ENCODE peak calls at places on chromosomes 6 and 20, in six cellular contexts. T, I, D, K, S and B are unnamed samples.
A peak's percentile ranks its signal among the peaks of the same experiment; 100 is the strongest.

GRCh38 chr6:14642106-14642505 is 524.5 kb downstream of the CD83 start:
- ATAC-seq in T (no peak), I (no peak), D (no peak), K (no peak), S (no peak), B (no peak)

GRCh38 chr20:63834545-63834880 is 3.4 kb upstream of the ZBTB46 start:
- ATAC-seq in T (no peak), I (no peak), D (no peak), K (no peak), S (no peak), B (no peak)

GRCh38 chr6:22892452-22892851 is 323.1 kb downstream of the HDGFL1 start:
- ATAC-seq in T (no peak), I (peak; percentile 38), D (no peak), K (no peak), S (peak; percentile 95), B (peak; percentile 93)

GRCh38 chr6:11224252-11224965 is 8.1 kb downstream of the NEDD9 start:
- ATAC-seq in T (no peak), I (peak; percentile 82), D (no peak), K (no peak), S (no peak), B (no peak)

GRCh38 chr6:141309295-141309694 is 823.4 kb upstream of the GJE1 start:
- ATAC-seq in T (no peak), I (peak; percentile 48), D (no peak), K (peak; percentile 56), S (no peak), B (no peak)

GRCh38 chr6:16432075-16433032 is 194.0 kb downstream of the GMPR start:
- ATAC-seq in T (no peak), I (peak; percentile 78), D (no peak), K (no peak), S (no peak), B (no peak)

GRCh38 chr6:53544050-53544499 is 826 bp downstream of the GCLC start:
- ATAC-seq in T (peak; percentile 2), I (no peak), D (no peak), K (peak; percentile 9), S (no peak), B (no peak)

GRCh38 chr20:2617099-2617714 is 35.2 kb upstream of the NOP56 start:
- ATAC-seq in T (no peak), I (peak; percentile 79), D (no peak), K (no peak), S (no peak), B (no peak)

GRCh38 chr6:70234561-70235236 is 68.2 kb downstream of the COL9A1 start:
- ATAC-seq in T (no peak), I (no peak), D (peak; percentile 51), K (no peak), S (no peak), B (no peak)

GRCh38 chr6:49570474-49571079 is 20.1 kb downstream of the C6orf141 start:
- ATAC-seq in T (peak; percentile 61), I (no peak), D (peak; percentile 43), K (peak; percentile 69), S (peak; percentile 77), B (no peak)

GRCh38 chr20:49981218-49982071 is 1.3 kb upstream of the SNAI1 start:
- ATAC-seq in T (no peak), I (no peak), D (no peak), K (peak; percentile 6), S (no peak), B (no peak)
- H3K27ac ChIP-seq in T (peak overlapping the region; percentile 89), I (no peak overlapping the region), D (peak overlapping the region; percentile 84), K (no peak overlapping the region), S (peak overlapping the region; percentile 95), B (peak overlapping the region; percentile 80)

GRCh38 chr6:13453172-13453552 is 34.2 kb downstream of the GFOD1 start:
- ATAC-seq in T (no peak), I (no peak), D (no peak), K (no peak), S (no peak), B (no peak)

GRCh38 chr6:13451181-13451700 is 36.2 kb downstream of the GFOD1 start:
- ATAC-seq in T (no peak), I (no peak), D (no peak), K (no peak), S (no peak), B (no peak)

GRCh38 chr6:13450628-13451027 is 36.8 kb downstream of the GFOD1 start:
- ATAC-seq in T (no peak), I (no peak), D (no peak), K (no peak), S (no peak), B (no peak)

GRCh38 chr6:13453771-13454251 is 33.6 kb downstream of the GFOD1 start:
- ATAC-seq in T (no peak), I (peak; percentile 72), D (no peak), K (no peak), S (no peak), B (no peak)

DNA sequence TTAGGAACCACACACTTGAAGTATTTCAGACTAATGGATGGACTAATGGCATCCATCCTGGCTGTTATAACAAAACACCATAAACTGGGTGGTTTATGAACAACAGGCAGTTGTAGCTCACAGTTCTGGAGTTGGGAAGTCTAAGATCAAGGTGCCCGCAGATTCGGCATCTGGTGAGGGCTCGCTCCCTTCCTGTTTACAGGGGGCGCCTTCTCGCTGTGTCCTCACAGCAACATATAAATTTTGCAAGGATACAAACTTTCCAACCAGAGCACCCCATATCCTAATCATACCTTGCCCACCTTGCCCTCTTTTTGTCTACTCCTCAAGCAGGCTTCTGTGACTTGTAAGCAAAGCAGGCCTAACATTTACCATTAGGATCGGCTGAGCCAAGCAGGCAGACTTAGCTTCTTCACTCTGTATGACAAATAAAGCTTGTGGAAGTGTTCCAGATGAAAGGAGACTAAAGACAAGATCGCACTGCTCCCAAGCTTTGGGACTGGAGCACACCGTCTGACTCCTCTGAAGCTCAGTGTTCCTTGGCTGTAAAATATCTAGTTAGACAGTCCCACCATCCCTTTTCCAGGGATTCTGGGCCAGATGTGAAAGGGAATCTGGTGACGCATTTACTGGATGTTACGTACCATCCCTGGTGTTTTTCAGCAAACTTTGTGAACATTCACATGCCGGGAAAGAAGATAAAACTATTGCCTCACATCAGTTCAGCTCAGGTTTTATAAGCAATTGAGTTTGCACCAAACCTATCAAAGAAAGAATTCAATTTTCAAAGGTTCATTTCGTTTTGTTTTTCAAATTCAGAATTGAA is 34.8 kb downstream of the GFOD1 start:
- ATAC-seq in T (no peak), I (no peak), D (no peak), K (no peak), S (no peak), B (no peak)
- TF ChIP-seq EP300 in T (no peak), I (no peak), D (no peak), K (no peak), S (no peak), B (no peak)

GRCh38 chr6:169453221-169453620 is 199.6 kb upstream of the THBS2 start:
- ATAC-seq in T (no peak), I (no peak), D (no peak), K (no peak), S (no peak), B (no peak)

GRCh38 chr6:169451065-169451840 is 197.6 kb upstream of the THBS2 start:
- ATAC-seq in T (peak; percentile 29), I (no peak), D (no peak), K (no peak), S (no peak), B (no peak)

GRCh38 chr6:169454204-169454871 is 200.7 kb upstream of the THBS2 start:
- ATAC-seq in T (no peak), I (no peak), D (peak; percentile 32), K (peak; percentile 26), S (no peak), B (peak; percentile 64)

GRCh38 chr6:169452869-169453186 is 199.2 kb upstream of the THBS2 start:
- ATAC-seq in T (no peak), I (no peak), D (no peak), K (no peak), S (no peak), B (no peak)

DNA sequence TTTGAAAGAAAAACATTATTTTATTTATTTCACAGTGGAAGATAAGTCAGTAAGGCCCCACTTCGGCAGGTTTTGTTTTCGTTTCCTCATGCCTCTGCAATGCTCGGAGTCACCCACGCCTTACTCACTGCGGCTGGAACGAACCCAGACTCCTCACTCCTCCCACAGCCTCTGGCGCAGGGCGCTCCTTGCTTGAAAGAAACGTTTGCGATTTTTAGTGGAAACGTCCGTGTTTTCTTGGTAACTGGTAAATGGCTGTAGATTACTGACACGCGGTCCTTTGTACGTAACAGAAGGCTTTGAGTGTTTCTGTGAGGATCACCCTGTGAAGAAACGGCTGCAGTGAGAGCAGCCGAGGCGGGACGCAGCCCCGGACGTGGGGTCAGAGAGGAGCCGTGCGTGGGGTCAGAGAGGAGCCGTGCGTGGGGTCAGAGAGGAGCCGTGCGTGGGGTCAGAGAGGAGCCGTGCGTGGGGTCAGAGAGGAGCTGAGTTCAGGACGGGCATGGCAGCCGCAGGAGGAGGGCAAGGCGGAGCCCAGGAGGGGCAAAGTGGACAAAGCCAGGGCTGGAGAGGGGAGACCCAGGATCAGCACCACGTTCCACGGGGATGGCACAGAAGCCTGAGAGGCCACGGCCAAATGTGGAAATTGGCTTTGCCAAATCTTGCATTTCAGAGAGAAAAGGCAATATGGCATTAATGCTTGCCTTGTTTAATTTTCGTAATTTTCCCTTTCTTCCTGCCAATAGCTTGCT is 198.6 kb upstream of the THBS2 start:
- ATAC-seq in T (peak; percentile 95), I (no peak), D (peak; percentile 74), K (no peak), S (no peak), B (peak; percentile 81)
- TF ChIP-seq POLR2A in T (peak; percentile 89), I (no peak), D (no peak), K (no peak), S (no peak), B (no peak)

GRCh38 chr6:3351105-3351676 is 92.4 kb downstream of the PSMG4 start:
- ATAC-seq in T (no peak), I (no peak), D (no peak), K (no peak), S (no peak), B (no peak)

GRCh38 chr6:3352678-3353077 is 93.9 kb downstream of the PSMG4 start:
- ATAC-seq in T (no peak), I (no peak), D (no peak), K (no peak), S (no peak), B (no peak)

GRCh38 chr6:3350252-3350826 is 91.6 kb downstream of the PSMG4 start:
- ATAC-seq in T (no peak), I (no peak), D (no peak), K (no peak), S (no peak), B (no peak)

GRCh38 chr6:3353504-3353903 is 94.8 kb downstream of the PSMG4 start:
- ATAC-seq in T (no peak), I (no peak), D (no peak), K (no peak), S (no peak), B (no peak)

DNA sequence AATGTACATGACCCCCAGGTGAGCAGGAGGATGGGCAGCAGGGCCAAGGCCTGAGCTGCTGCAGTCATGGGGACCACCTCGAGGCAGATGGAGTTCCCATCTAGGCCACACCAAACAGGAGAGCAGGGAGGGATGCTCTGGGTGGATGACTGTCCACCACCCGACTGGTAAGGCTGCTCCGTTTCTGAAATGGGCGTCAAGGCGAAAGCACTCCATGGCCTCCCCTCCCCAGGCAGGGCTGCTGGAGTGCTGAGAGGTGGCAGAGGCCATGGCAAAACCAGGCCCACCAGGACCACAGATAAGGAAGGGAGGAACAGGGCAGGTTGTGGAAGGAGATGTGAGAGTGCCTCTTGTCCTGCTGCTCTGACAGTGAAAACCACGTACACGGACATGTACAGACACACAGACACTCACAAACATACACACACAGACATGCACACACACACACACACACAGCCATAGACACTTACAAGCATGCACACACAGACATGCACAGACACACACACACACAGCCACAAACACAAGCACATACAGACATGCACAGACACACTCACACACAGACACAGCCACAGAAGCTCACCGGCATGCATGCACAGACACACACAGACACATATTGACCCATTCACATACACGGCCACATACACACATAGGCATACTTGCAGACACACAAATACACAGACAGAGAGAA is 93.2 kb downstream of the PSMG4 start:
- ATAC-seq in T (no peak), I (no peak), D (no peak), K (no peak), S (no peak), B (no peak)
- H3K27ac ChIP-seq in T (no peak overlapping the region), I (no peak overlapping the region), D (peak overlapping the region; percentile 35), K (no peak overlapping the region), S (no peak overlapping the region), B (peak overlapping the region; percentile 45)